ENCODE peak calls at places on chromosomes 12 and 14, in five cellular contexts. L, K, Q, W and B are unnamed samples.

GRCh38 chr14:105646175-105646574 is 119.8 kb downstream of the TMEM121 start:
- DNase-seq in Q (no peak), W (no peak), L (no peak), K (no peak), B (no peak)

GRCh38 chr14:99191663-99192621 is 80.1 kb downstream of the BCL11B start:
- DNase-seq in K (no peak), L (peak), W (peak), Q (peak), B (no peak)

GRCh38 chr12:54421175-54421872 is 2.3 kb upstream of the ITGA5 start:
- DNase-seq in Q (no peak), K (no peak), L (no peak), W (peak), B (no peak)

GRCh38 chr12:71201136-71201679 is 43.4 kb upstream of the TSPAN8 start:
- DNase-seq in K (no peak), L (no peak), Q (no peak), W (no peak), B (no peak)

GRCh38 chr12:92078167-92079053 is 67.2 kb downstream of the BTG1 start:
- DNase-seq in W (peak), K (no peak), Q (no peak), L (no peak), B (no peak)

GRCh38 chr12:89351489-89352241 is 636 bp downstream of the DUSP6 start:
- DNase-seq in Q (peak), K (peak), W (no peak), L (no peak), B (no peak)

GRCh38 chr14:35909675-35910074 is 83.5 kb downstream of the BRMS1L start:
- DNase-seq in L (no peak), W (no peak), K (no peak), Q (no peak), B (no peak)

GRCh38 chr14:92397140-92397815 is 74.3 kb downstream of the SLC24A4 start:
- DNase-seq in Q (no peak), K (no peak), W (peak), L (peak), B (no peak)

GRCh38 chr14:46054526-46054925 is 597.1 kb downstream of the RPL10L start:
- DNase-seq in W (peak), Q (no peak), K (no peak), L (peak), B (no peak)

GRCh38 chr12:12724421-12725085 is 7.4 kb downstream of the CDKN1B start:
- DNase-seq in W (no peak), K (no peak), Q (no peak), L (no peak), B (peak)

GRCh38 chr12:102498471-102498870 is 18.1 kb upstream of the IGF1 start:
- DNase-seq in W (no peak), L (no peak), K (no peak), Q (no peak), B (no peak)

GRCh38 chr12:74537126-74537706 is 419 bp upstream of the ATXN7L3B start:
- DNase-seq in K (no peak), Q (no peak), L (peak), W (peak), B (no peak)

GRCh38 chr12:52798003-52798670 is 2.2 kb upstream of the KRT3 start:
- DNase-seq in W (peak), Q (no peak), L (no peak), K (no peak), B (no peak)

GRCh38 chr14:20714593-20715250 is 26.2 kb downstream of the ANG start:
- DNase-seq in W (peak), L (no peak), Q (no peak), K (no peak), B (no peak)

GRCh38 chr12:132043216-132043615 is 93.5 kb downstream of the EP400 start:
- DNase-seq in Q (no peak), L (no peak), K (no peak), W (no peak), B (no peak)

GRCh38 chr12:98595152-98595988 is 1.9 kb downstream of the SLC25A3 start:
- DNase-seq in Q (no peak), K (no peak), W (peak), L (no peak), B (no peak)

GRCh38 chr14:29671034-29671433 is 256.6 kb downstream of the PRKD1 start:
- DNase-seq in Q (no peak), L (no peak), K (no peak), W (no peak), B (no peak)

GRCh38 chr12:42402821-42403411 is 76.9 kb downstream of the PPHLN1 start:
- DNase-seq in W (no peak), K (no peak), L (no peak), Q (no peak), B (no peak)

GRCh38 chr12:25684070-25684469 is 131.0 kb upstream of the LMNTD1 start:
- DNase-seq in K (no peak), W (no peak), Q (no peak), L (no peak), B (no peak)

GRCh38 chr14:53979141-53979673 is 22.6 kb upstream of the BMP4 start:
- DNase-seq in L (peak), W (no peak), K (no peak), Q (no peak), B (no peak)

GRCh38 chr12:64943686-64944085 is 119.2 kb downstream of the TBC1D30 start:
- DNase-seq in K (no peak), W (no peak), Q (no peak), L (no peak), B (no peak)

GRCh38 chr12:122917508-122918227 is 21.7 kb upstream of the VPS37B start:
- DNase-seq in K (no peak), L (peak), W (peak), Q (no peak), B (no peak)

GRCh38 chr12:106195638-106196037 is 52.2 kb downstream of the CKAP4 start:
- DNase-seq in L (no peak), K (no peak), Q (no peak), W (peak), B (no peak)

GRCh38 chr12:112160611-112161010 is 35.3 kb downstream of the TRAFD1 start:
- DNase-seq in K (no peak), W (no peak), Q (no peak), L (no peak), B (no peak)

GRCh38 chr12:11838403-11838802 is 188.9 kb downstream of the ETV6 start:
- DNase-seq in W (no peak), K (no peak), Q (no peak), L (no peak), B (no peak)

GRCh38 chr14:75991753-75992152 is 6.2 kb downstream of the IFT43 start:
- DNase-seq in K (no peak), L (no peak), Q (no peak), W (no peak), B (no peak)

GRCh38 chr12:89179983-89180382 is 172.3 kb downstream of the DUSP6 start:
- DNase-seq in W (peak), K (no peak), L (no peak), Q (no peak), B (no peak)

GRCh38 chr12:51847830-51848727 is at the start of gene FIGNL2:
- DNase-seq in K (no peak), Q (no peak), L (peak), W (no peak), B (no peak)

GRCh38 chr14:61811882-61812346 is 49.7 kb downstream of the SNAPC1 start:
- DNase-seq in Q (no peak), W (no peak), L (no peak), K (no peak), B (no peak)

GRCh38 chr14:56002876-56003625 is 115.2 kb upstream of the PELI2 start:
- DNase-seq in K (peak), L (no peak), Q (peak), W (no peak), B (no peak)

GRCh38 chr12:4824415-4824814 is 85.3 kb upstream of the KCNA1 start:
- DNase-seq in L (no peak), Q (no peak), K (no peak), W (peak), B (no peak)

GRCh38 chr14:89207925-89208328 is 209.1 kb downstream of the FOXN3 start:
- DNase-seq in Q (no peak), K (no peak), W (no peak), L (no peak), B (no peak)

GRCh38 chr14:90154110-90154509 is 92.3 kb downstream of the KCNK13 start:
- DNase-seq in K (no peak), Q (no peak), L (no peak), W (no peak), B (no peak)

GRCh38 chr12:63889236-63889635 is 44.7 kb downstream of the SRGAP1 start:
- DNase-seq in W (peak), K (no peak), L (peak), Q (no peak), B (no peak)